ENCODE peak calls at places on chromosomes 4 and X, in five cellular contexts. H, N, A, P and G are unnamed samples.

GRCh38 chrX:125202486-125203378 is 116.9 kb upstream of the TEX13C start:
- DNase-seq in P (peak; percentile 16), H (no peak), A (no peak), N (no peak), G (no peak)

GRCh38 chr4:100288167-100288566 is 97.9 kb upstream of the DDIT4L start:
- DNase-seq in P (no peak), H (no peak), A (no peak), N (no peak), G (no peak)

GRCh38 chrX:12686324-12686723 is 104.9 kb upstream of the PRPS2 start:
- DNase-seq in N (no peak), P (no peak), H (no peak), A (no peak), G (no peak)

GRCh38 chr4:129583868-129584267 is 487.9 kb downstream of the C4orf33 start:
- DNase-seq in P (no peak), H (no peak), A (no peak), N (no peak), G (no peak)

GRCh38 chr4:156560701-156561100 is 410.9 kb downstream of the PDGFC start:
- DNase-seq in H (no peak), N (peak; percentile 43), A (no peak), P (no peak), G (no peak)

GRCh38 chr4:164989464-164989863 is 12.0 kb upstream of the TRIM61 start:
- DNase-seq in N (no peak), H (no peak), A (no peak), P (no peak), G (no peak)

GRCh38 chr4:170672571-170672970 is 582.8 kb upstream of the AADAT start:
- DNase-seq in P (no peak), H (no peak), A (no peak), N (no peak), G (no peak)

GRCh38 chrX:21840199-21840557 is 761 bp downstream of the MBTPS2 start:
- DNase-seq in H (peak; percentile 36), N (peak; percentile 48), P (peak; percentile 45), A (no peak), G (peak; percentile 24)

GRCh38 chr4:75653845-75654503 is 19.2 kb downstream of the G3BP2 start:
- DNase-seq in N (peak; percentile 28), A (no peak), H (no peak), P (no peak), G (no peak)